ENCODE peak calls at places on chromosomes 16 and 17, in five cellular contexts. One of them, this sample, is unnamed.

GRCh38 chr16:57892041-57892440 is 78.9 kb downstream of the CNGB1 start:
- DNase-seq in fibroblast of pulmonary artery: peak
- DNase-seq in B cell: no peak
- DNase-seq in CD8-positive, alpha-beta T cell: no peak
- DNase-seq in tibial artery: no peak
- DNase-seq in this sample: no peak

GRCh38 chr16:89031715-89032659 is 55.0 kb upstream of the CBFA2T3 start:
- DNase-seq in fibroblast of pulmonary artery: no peak
- DNase-seq in B cell: peak
- DNase-seq in CD8-positive, alpha-beta T cell: peak
- DNase-seq in tibial artery: peak
- DNase-seq in this sample: no peak

GRCh38 chr17:78857266-78857665 is 16.7 kb upstream of the USP36 start:
- DNase-seq in fibroblast of pulmonary artery: no peak
- DNase-seq in B cell: no peak
- DNase-seq in CD8-positive, alpha-beta T cell: no peak
- DNase-seq in tibial artery: no peak
- DNase-seq in this sample: no peak

GRCh38 chr16:56222482-56222997 is 31.3 kb downstream of the GNAO1 start:
- DNase-seq in fibroblast of pulmonary artery: no peak
- DNase-seq in B cell: no peak
- DNase-seq in CD8-positive, alpha-beta T cell: no peak
- DNase-seq in tibial artery: no peak
- DNase-seq in this sample: no peak

GRCh38 chr17:82283208-82283749 is 9.8 kb upstream of the CSNK1D start:
- DNase-seq in fibroblast of pulmonary artery: peak
- DNase-seq in B cell: no peak
- DNase-seq in CD8-positive, alpha-beta T cell: no peak
- DNase-seq in tibial artery: no peak
- DNase-seq in this sample: no peak

GRCh38 chr16:14199624-14200023 is 128.5 kb downstream of the MRTFB start:
- DNase-seq in fibroblast of pulmonary artery: peak
- DNase-seq in B cell: no peak
- DNase-seq in CD8-positive, alpha-beta T cell: no peak
- DNase-seq in tibial artery: no peak
- DNase-seq in this sample: no peak

GRCh38 chr16:85002099-85002541 is 9.2 kb downstream of the ZDHHC7 start:
- DNase-seq in fibroblast of pulmonary artery: no peak
- DNase-seq in B cell: no peak
- DNase-seq in CD8-positive, alpha-beta T cell: no peak
- DNase-seq in tibial artery: no peak
- DNase-seq in this sample: no peak

GRCh38 chr17:47839899-47840741 is 953 bp downstream of the SCRN2 start:
- DNase-seq in fibroblast of pulmonary artery: no peak
- DNase-seq in B cell: no peak
- DNase-seq in CD8-positive, alpha-beta T cell: no peak
- DNase-seq in tibial artery: no peak
- DNase-seq in this sample: no peak

GRCh38 chr16:2783581-2784375 is 3.6 kb downstream of the PRSS33 start:
- DNase-seq in fibroblast of pulmonary artery: no peak
- DNase-seq in B cell: no peak
- DNase-seq in CD8-positive, alpha-beta T cell: no peak
- DNase-seq in tibial artery: no peak
- DNase-seq in this sample: no peak

GRCh38 chr17:13306310-13306962 is 288.6 kb upstream of the ELAC2 start:
- DNase-seq in fibroblast of pulmonary artery: peak
- DNase-seq in B cell: no peak
- DNase-seq in CD8-positive, alpha-beta T cell: no peak
- DNase-seq in tibial artery: no peak
- DNase-seq in this sample: no peak

GRCh38 chr17:41678907-41679739 is 9.6 kb upstream of the EIF1 start:
- DNase-seq in fibroblast of pulmonary artery: peak
- DNase-seq in B cell: peak
- DNase-seq in CD8-positive, alpha-beta T cell: peak
- DNase-seq in tibial artery: no peak
- DNase-seq in this sample: no peak

GRCh38 chr17:60766778-60767190 is 89.1 kb downstream of the BCAS3 start:
- DNase-seq in fibroblast of pulmonary artery: no peak
- DNase-seq in B cell: no peak
- DNase-seq in CD8-positive, alpha-beta T cell: no peak
- DNase-seq in tibial artery: no peak
- DNase-seq in this sample: no peak

GRCh38 chr17:17062866-17063265 is 20.6 kb downstream of the MPRIP start:
- DNase-seq in fibroblast of pulmonary artery: no peak
- DNase-seq in B cell: no peak
- DNase-seq in CD8-positive, alpha-beta T cell: no peak
- DNase-seq in tibial artery: peak
- DNase-seq in this sample: no peak

GRCh38 chr17:50057521-50057991 is 1.6 kb downstream of the ITGA3 start:
- DNase-seq in fibroblast of pulmonary artery: no peak
- DNase-seq in B cell: no peak
- DNase-seq in CD8-positive, alpha-beta T cell: no peak
- DNase-seq in tibial artery: no peak
- DNase-seq in this sample: no peak

GRCh38 chr16:11334831-11335404 is 10.3 kb upstream of the RMI2 start:
- DNase-seq in fibroblast of pulmonary artery: no peak
- DNase-seq in B cell: no peak
- DNase-seq in CD8-positive, alpha-beta T cell: no peak
- DNase-seq in tibial artery: no peak
- DNase-seq in this sample: no peak

GRCh38 chr16:56532714-56533113 is 12.9 kb upstream of the BBS2 start:
- DNase-seq in fibroblast of pulmonary artery: no peak
- DNase-seq in B cell: no peak
- DNase-seq in CD8-positive, alpha-beta T cell: no peak
- DNase-seq in tibial artery: no peak
- DNase-seq in this sample: no peak

GRCh38 chr17:4635823-4636375 is 5.6 kb downstream of the ALOX15 start:
- DNase-seq in fibroblast of pulmonary artery: no peak
- DNase-seq in B cell: peak
- DNase-seq in CD8-positive, alpha-beta T cell: no peak
- DNase-seq in tibial artery: no peak
- DNase-seq in this sample: no peak

GRCh38 chr17:79840204-79840988 is 1.2 kb upstream of the CBX4 start:
- DNase-seq in fibroblast of pulmonary artery: peak
- DNase-seq in B cell: peak
- DNase-seq in CD8-positive, alpha-beta T cell: peak
- DNase-seq in tibial artery: peak
- DNase-seq in this sample: no peak

GRCh38 chr16:66516808-66517585 is 32.9 kb downstream of the TK2 start:
- DNase-seq in fibroblast of pulmonary artery: peak
- DNase-seq in B cell: peak
- DNase-seq in CD8-positive, alpha-beta T cell: peak
- DNase-seq in tibial artery: peak
- DNase-seq in this sample: no peak

GRCh38 chr17:3852561-3852960 is 6.5 kb upstream of the NCBP3 start:
- DNase-seq in fibroblast of pulmonary artery: peak
- DNase-seq in B cell: no peak
- DNase-seq in CD8-positive, alpha-beta T cell: no peak
- DNase-seq in tibial artery: no peak
- DNase-seq in this sample: no peak

GRCh38 chr16:63983401-63983800 is 1138.5 kb downstream of the CDH11 start:
- DNase-seq in fibroblast of pulmonary artery: no peak
- DNase-seq in B cell: no peak
- DNase-seq in CD8-positive, alpha-beta T cell: no peak
- DNase-seq in tibial artery: no peak
- DNase-seq in this sample: no peak

GRCh38 chr16:87066695-87067556 is 250.3 kb downstream of the C16orf95 start:
- DNase-seq in fibroblast of pulmonary artery: no peak
- DNase-seq in B cell: no peak
- DNase-seq in CD8-positive, alpha-beta T cell: no peak
- DNase-seq in tibial artery: no peak
- DNase-seq in this sample: no peak

GRCh38 chr17:82419471-82419995 is 1.1 kb upstream of the OGFOD3 start:
- DNase-seq in fibroblast of pulmonary artery: no peak
- DNase-seq in B cell: no peak
- DNase-seq in CD8-positive, alpha-beta T cell: no peak
- DNase-seq in tibial artery: no peak
- DNase-seq in this sample: no peak

GRCh38 chr16:4602330-4602729 is 12.4 kb downstream of the UBALD1 start:
- DNase-seq in fibroblast of pulmonary artery: no peak
- DNase-seq in B cell: no peak
- DNase-seq in CD8-positive, alpha-beta T cell: no peak
- DNase-seq in tibial artery: no peak
- DNase-seq in this sample: no peak

GRCh38 chr16:4604401-4604800 is 10.3 kb downstream of the UBALD1 start:
- DNase-seq in fibroblast of pulmonary artery: no peak
- DNase-seq in B cell: no peak
- DNase-seq in CD8-positive, alpha-beta T cell: no peak
- DNase-seq in tibial artery: no peak
- DNase-seq in this sample: no peak

GRCh38 chr16:4606354-4606753 is 8.3 kb downstream of the UBALD1 start:
- DNase-seq in fibroblast of pulmonary artery: no peak
- DNase-seq in B cell: no peak
- DNase-seq in CD8-positive, alpha-beta T cell: no peak
- DNase-seq in tibial artery: no peak
- DNase-seq in this sample: no peak

GRCh38 chr16:4601317-4602186 is 13.1 kb downstream of the UBALD1 start:
- DNase-seq in fibroblast of pulmonary artery: peak
- DNase-seq in B cell: no peak
- DNase-seq in CD8-positive, alpha-beta T cell: no peak
- DNase-seq in tibial artery: no peak
- DNase-seq in this sample: no peak

DNA sequence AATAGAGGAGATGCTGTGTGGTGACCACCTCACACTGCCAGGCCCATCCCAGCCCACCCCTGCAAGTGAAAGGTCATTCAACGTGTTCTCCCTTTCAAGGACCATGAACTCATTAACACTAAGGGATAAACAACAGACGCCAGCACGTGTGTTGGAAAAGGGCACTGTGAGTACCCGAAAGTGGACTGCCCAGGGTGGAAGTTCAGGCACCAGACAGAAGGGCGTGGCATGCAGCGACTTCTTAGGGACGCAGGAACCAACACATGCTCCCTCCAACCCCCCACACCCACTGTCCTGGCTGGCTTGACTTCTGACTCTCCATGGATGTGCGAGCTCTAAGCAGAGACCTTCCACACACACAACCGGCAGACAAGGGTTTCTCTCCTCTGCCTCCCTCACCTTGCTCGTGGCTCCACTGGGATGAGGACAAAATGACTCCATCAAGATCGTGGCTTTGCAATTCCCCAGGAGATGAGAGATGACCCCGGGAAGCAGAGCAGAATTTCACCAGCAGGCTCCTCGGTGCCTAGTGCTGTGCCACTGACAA is 11.0 kb downstream of the UBALD1 start:
- DNase-seq in fibroblast of pulmonary artery: no peak
- DNase-seq in B cell: no peak
- DNase-seq in CD8-positive, alpha-beta T cell: no peak
- DNase-seq in tibial artery: no peak
- DNase-seq in this sample: no peak
- TF ChIP-seq CTCF in fibroblast of pulmonary artery: no peak
- TF ChIP-seq CTCF in B cell: no peak
- TF ChIP-seq CTCF in CD8-positive, alpha-beta T cell: no peak
- TF ChIP-seq CTCF in tibial artery: no peak
- TF ChIP-seq CTCF in this sample: no peak

DNA sequence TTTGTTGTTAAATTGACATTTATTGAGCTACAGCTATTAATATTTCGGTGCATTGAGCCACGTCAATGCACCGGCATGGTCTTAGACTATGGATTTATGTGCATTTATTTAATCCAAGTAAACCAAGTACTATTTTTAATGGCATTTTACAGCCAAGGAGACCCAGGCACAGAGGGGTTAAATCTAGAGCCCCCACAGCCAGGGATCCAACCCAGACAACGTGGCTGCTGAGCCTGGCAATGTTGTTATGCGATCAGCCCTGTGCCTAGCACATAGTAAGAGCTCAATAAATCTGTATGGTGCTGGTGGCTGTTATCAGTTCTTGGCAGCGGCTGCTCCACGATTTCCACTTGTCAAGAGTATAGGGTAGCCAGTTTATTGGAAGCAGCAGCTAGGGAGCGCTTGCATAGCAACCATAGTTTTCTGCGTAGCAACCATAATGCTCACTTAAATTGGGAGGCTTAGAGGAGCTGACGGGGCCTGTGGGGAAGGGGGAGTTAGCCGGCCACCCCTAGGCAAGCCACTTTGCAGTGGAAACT is 541 bp upstream of the RBBP6 start:
- DNase-seq in fibroblast of pulmonary artery: no peak
- DNase-seq in B cell: no peak
- DNase-seq in CD8-positive, alpha-beta T cell: no peak
- DNase-seq in tibial artery: no peak
- DNase-seq in this sample: no peak
- TF ChIP-seq CTCF in fibroblast of pulmonary artery: peak
- TF ChIP-seq CTCF in B cell: no peak
- TF ChIP-seq CTCF in CD8-positive, alpha-beta T cell: no peak
- TF ChIP-seq CTCF in tibial artery: no peak
- TF ChIP-seq CTCF in this sample: no peak

GRCh38 chr16:67917140-67917851 is 14.4 kb downstream of the CTRL start:
- DNase-seq in fibroblast of pulmonary artery: no peak
- DNase-seq in B cell: no peak
- DNase-seq in CD8-positive, alpha-beta T cell: no peak
- DNase-seq in tibial artery: no peak
- DNase-seq in this sample: no peak

GRCh38 chr16:67922740-67923139 is 8.9 kb downstream of the CTRL start:
- DNase-seq in fibroblast of pulmonary artery: no peak
- DNase-seq in B cell: no peak
- DNase-seq in CD8-positive, alpha-beta T cell: no peak
- DNase-seq in tibial artery: no peak
- DNase-seq in this sample: no peak

GRCh38 chr16:67917852-67918236 is 13.8 kb downstream of the CTRL start:
- DNase-seq in fibroblast of pulmonary artery: peak
- DNase-seq in B cell: no peak
- DNase-seq in CD8-positive, alpha-beta T cell: no peak
- DNase-seq in tibial artery: no peak
- DNase-seq in this sample: no peak

GRCh38 chr16:67922221-67922620 is 9.4 kb downstream of the CTRL start:
- DNase-seq in fibroblast of pulmonary artery: no peak
- DNase-seq in B cell: no peak
- DNase-seq in CD8-positive, alpha-beta T cell: no peak
- DNase-seq in tibial artery: no peak
- DNase-seq in this sample: no peak

DNA sequence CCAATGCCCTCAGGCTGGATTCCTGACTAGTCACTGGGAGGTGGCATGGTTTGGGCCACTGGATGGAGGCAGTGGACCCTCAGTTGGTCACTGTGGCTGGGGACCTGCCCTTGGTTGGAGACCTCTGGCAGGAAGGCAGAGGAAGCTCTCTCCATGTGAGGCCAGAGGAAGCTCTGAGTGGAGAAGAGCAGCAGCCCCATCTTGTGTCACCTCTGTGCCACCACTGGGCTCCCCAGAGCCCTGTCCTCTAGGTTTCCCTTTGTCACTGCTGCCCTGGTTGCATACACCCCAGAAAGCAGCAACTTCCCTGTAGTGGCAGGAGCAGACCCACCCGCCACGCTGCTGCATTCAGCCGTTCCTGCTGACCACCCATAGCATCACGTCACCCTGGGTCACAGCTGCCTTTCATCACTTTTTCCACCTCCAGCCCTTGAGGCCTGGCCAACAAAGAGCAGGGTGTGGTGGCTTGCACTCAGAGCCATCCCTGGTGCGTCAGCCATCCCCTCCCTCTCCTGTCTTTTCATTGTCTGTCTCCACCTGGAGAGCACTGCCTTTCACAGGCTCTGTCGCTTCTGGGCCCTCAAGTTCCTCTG is 11.9 kb downstream of the CTRL start:
- DNase-seq in fibroblast of pulmonary artery: no peak
- DNase-seq in B cell: no peak
- DNase-seq in CD8-positive, alpha-beta T cell: no peak
- DNase-seq in tibial artery: no peak
- DNase-seq in this sample: no peak
- TF ChIP-seq CTCF in fibroblast of pulmonary artery: no peak
- TF ChIP-seq CTCF in B cell: no peak
- TF ChIP-seq CTCF in CD8-positive, alpha-beta T cell: no peak
- TF ChIP-seq CTCF in tibial artery: no peak
- TF ChIP-seq CTCF in this sample: no peak

GRCh38 chr16:1499756-1500464 is 6.8 kb downstream of the TELO2 start:
- DNase-seq in fibroblast of pulmonary artery: no peak
- DNase-seq in B cell: no peak
- DNase-seq in CD8-positive, alpha-beta T cell: no peak
- DNase-seq in tibial artery: no peak
- DNase-seq in this sample: no peak
- TF ChIP-seq CTCF in fibroblast of pulmonary artery: no peak
- TF ChIP-seq CTCF in B cell: no peak
- TF ChIP-seq CTCF in CD8-positive, alpha-beta T cell: no peak
- TF ChIP-seq CTCF in tibial artery: no peak
- TF ChIP-seq CTCF in this sample: no peak

This sample was measured in progenitor cell of endocrine pancreas.